ENCODE peak calls at places on chromosomes 4 and X, in nine cellular contexts. U is body of pancreas, Y is Peyer's patch, L is H1, P is lower leg skin, J is A549, D is IMR-90, M is stomach, R is heart left ventricle. K is an unnamed sample.

GRCh38 chrX:116204947-116205346 is 34.4 kb downstream of the AGTR2 start:
- DNase-seq in U (no peak), R (no peak), M (no peak), P (no peak), D (no peak), Y (no peak), L (no peak), J (peak; percentile 0), K (no peak)

GRCh38 chr4:171812377-171813194 is 618 bp upstream of the GALNTL6 start:
- DNase-seq in Y (no peak), J (no peak), L (no peak), D (no peak), R (no peak), M (no peak), U (no peak), P (no peak), K (no peak)

GRCh38 chr4:167989815-167990214 is 102.5 kb upstream of the ANXA10 start:
- DNase-seq in U (no peak), Y (no peak), D (no peak), L (no peak), J (no peak), M (no peak), P (no peak), R (no peak), K (no peak)

GRCh38 chrX:67574696-67575095 is 30.9 kb downstream of the AR start:
- DNase-seq in D (no peak), P (no peak), L (no peak), Y (no peak), M (no peak), R (no peak), U (no peak), J (no peak), K (no peak)

GRCh38 chrX:44072631-44073030 is 99.4 kb upstream of the NDP start:
- DNase-seq in P (no peak), J (no peak), D (no peak), L (no peak), U (no peak), Y (no peak), R (no peak), M (no peak), K (no peak)

GRCh38 chrX:54950730-54951375 is 30.2 kb downstream of the TRO start:
- DNase-seq in Y (no peak), J (no peak), D (no peak), U (peak; percentile 35), R (no peak), L (no peak), M (no peak), P (no peak), K (no peak)

GRCh38 chr4:37601527-37601926 is 84.6 kb downstream of the RELL1 start:
- DNase-seq in L (no peak), P (no peak), U (peak; percentile 40), M (peak; percentile 68), D (peak; percentile 56), J (no peak), Y (no peak), R (no peak), K (no peak)

GRCh38 chr4:129246850-129247542 is 151.0 kb downstream of the C4orf33 start:
- DNase-seq in Y (no peak), R (no peak), P (no peak), L (no peak), D (no peak), U (no peak), J (no peak), M (no peak), K (no peak)

GRCh38 chr4:86487738-86488137 is 106.4 kb upstream of the PTPN13 start:
- DNase-seq in J (no peak), Y (no peak), U (no peak), P (no peak), R (no peak), L (no peak), M (no peak), D (no peak), K (no peak)

GRCh38 chr4:10124167-10124930 is 7.8 kb upstream of the WDR1 start:
- DNase-seq in P (no peak), U (no peak), Y (no peak), M (no peak), J (no peak), R (no peak), D (no peak), L (no peak), K (no peak)

GRCh38 chr4:4524364-4524763 is 17.5 kb downstream of the STX18 start:
- DNase-seq in J (no peak), D (peak; percentile 11), U (no peak), R (no peak), M (no peak), Y (no peak), L (no peak), P (no peak), K (no peak)

GRCh38 chr4:73341454-73341853 is 62.6 kb upstream of the ALB start:
- DNase-seq in U (peak; percentile 76), R (no peak), L (no peak), M (peak; percentile 50), D (peak; percentile 53), J (peak; percentile 15), Y (no peak), P (no peak), K (peak; percentile 16)

DNA sequence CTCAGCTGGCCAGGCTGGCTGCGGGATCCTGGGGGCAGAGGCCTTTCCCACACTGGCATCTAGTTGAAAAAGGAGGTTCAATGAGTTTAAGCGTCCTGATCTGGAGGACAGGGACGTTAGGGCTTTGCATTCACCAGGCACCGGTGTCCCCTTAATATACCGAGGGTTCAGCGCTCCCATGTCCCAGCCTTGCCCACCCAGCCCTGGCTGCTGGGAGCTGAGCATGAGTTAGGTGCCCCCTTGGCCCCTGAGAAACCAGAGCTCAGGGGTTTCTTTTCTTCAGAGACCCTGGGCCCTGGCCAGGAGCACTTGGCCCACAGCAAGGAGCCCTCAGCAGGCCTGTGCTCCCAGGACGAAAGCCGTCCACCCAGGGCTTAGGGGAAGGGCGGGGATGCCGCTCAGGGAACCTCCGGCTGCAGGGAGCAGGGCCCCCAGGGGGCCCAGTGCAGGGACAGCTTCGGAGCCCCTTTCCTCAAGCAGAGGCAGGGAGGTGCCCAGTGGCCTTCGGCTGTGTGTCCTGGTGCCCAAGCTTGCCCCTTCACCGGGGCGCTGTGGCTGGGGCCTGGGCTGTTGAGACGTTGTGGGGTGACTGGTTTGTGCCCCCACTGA is 20.9 kb upstream of the DUSP9 start:
- DNase-seq in L (no peak), Y (no peak), R (no peak), D (no peak), J (no peak), U (no peak), M (no peak), P (no peak), K (peak; percentile 11)
- TF ChIP-seq CTCF in L (no peak), Y (no peak), R (no peak), D (no peak), J (no peak), U (no peak), M (no peak), P (no peak), K (no peak)

DNA sequence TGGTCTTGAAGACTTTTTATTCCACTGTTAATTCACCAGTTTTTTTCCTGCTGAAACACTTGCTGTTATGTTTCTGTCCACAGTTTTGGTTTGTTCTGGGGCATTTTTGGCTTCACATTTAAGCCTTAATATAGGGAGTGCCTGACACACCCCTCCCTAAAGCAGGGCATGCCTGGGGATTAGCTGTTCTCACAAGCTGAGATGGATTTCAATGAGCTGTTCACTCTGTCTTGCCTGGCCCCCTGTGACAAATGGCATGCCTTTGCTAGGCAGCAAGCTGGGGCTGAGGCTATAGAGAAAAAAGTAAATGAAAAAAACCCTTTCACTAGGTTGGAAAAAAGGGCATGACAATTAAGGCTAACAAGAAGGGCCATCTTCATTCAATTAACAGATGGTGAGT is 22.4 kb downstream of the LPAR4 start:
- DNase-seq in J (no peak), U (no peak), Y (no peak), L (no peak), M (no peak), D (no peak), P (no peak), R (no peak), K (no peak)
- TF ChIP-seq POLR2A in J (no peak), U (no peak), Y (no peak), L (no peak), M (no peak), D (no peak), P (no peak), R (no peak), K (no peak)

DNA sequence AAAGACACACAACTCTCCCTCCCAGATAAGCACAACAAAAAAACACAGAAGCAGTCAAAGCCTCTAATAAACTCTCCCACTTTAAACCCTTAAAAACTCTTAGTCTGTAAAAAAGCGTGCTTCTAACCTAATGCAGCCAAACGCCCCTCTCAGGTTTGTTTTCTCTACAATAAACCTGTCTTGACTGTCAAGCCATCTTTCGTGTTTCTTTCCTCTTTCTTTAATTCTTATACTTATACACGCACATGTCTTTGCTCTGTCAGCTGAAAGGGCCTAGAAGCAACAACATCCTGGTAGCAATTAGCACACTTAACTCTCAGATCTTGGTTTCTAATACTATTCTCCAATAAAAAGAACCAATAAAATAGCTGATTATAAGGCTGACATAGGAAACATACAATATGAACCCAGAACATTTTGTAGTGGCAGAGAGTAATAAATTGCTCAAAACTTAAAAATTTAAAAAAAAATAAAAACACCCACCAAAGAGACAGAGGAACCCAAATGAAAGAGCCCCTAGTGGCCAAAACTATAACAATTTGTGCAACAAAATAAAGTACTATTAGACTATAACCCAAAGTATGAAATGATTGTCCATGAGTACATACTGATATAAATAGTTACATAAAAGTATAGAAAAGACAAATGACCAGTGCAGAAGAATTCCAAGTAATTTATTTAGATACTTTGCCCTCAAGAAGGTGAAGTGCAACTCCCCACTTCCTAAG is 440.4 kb upstream of the ADGRL3 start:
- DNase-seq in M (no peak), L (no peak), P (no peak), U (no peak), J (no peak), R (no peak), Y (no peak), D (no peak), K (no peak)
- TF ChIP-seq CTCF in M (no peak), L (no peak), P (no peak), U (no peak), J (no peak), R (no peak), Y (no peak), D (no peak), K (no peak)

GRCh38 chr4:101347267-101347556 is at the start of gene PPP3CA:
- DNase-seq in U (no peak), Y (no peak), R (no peak), L (no peak), J (no peak), P (peak; percentile 93), D (no peak), M (no peak), K (no peak)

GRCh38 chr4:101345596-101346311 is 1.6 kb downstream of the PPP3CA start:
- DNase-seq in U (peak; percentile 60), M (peak; percentile 33), D (peak; percentile 39), P (peak; percentile 93), J (peak; percentile 11), Y (peak; percentile 66), L (no peak), R (peak; percentile 68), K (peak; percentile 80)

GRCh38 chr4:101346312-101346561 is 1.1 kb downstream of the PPP3CA start:
- DNase-seq in R (no peak), P (no peak), U (no peak), M (no peak), D (no peak), L (no peak), J (no peak), Y (no peak), K (no peak)

GRCh38 chr4:101347557-101348366 is 436 bp upstream of the PPP3CA start:
- DNase-seq in D (peak; percentile 95), P (peak; percentile 100), Y (peak; percentile 100), L (peak; percentile 86), U (peak; percentile 99), J (peak; percentile 77), M (peak; percentile 100), R (peak; percentile 100), K (peak; percentile 99)

GRCh38 chr4:101346562-101347266 is 612 bp downstream of the PPP3CA start:
- DNase-seq in D (peak; percentile 53), L (no peak), M (peak; percentile 59), R (peak; percentile 61), P (peak; percentile 89), J (peak; percentile 13), Y (peak; percentile 83), U (peak; percentile 70), K (peak; percentile 73)
- TF ChIP-seq POLR2A in D (no peak), L (no peak), M (no peak), R (no peak), P (no peak), J (no peak), Y (no peak), U (peak; percentile 33), K (peak; percentile 28)

K was measured in ovary.